ENCODE peak calls at places on chromosomes 3 and 15, in seven cellular contexts. Z is hepatic stellate cell; P is BJ; W is stimulated activated CD4-positive, alpha-beta T cell treated with anti-CD3 and anti-CD28 coated beads, Interleukin-12 subunit alpha, Interleukin-12 subunit beta, amount 100 ng/mL, for 4 hours; O is NCI-H1105; R is NCI-H2081; B is CD8-positive, alpha-beta T cell. D is an unnamed sample.

GRCh38 chr3:112774293-112774926 is 72.3 kb downstream of the CD200R1L start:
- DNase-seq in Z (no peak), P (peak; percentile 31), W (no peak), O (no peak), R (no peak), B (no peak), D (no peak)

GRCh38 chr15:67824900-67825879 is at the start of gene SKOR1:
- DNase-seq in Z (peak; percentile 76), P (no peak), W (no peak), O (no peak), R (no peak), B (no peak), D (no peak)

GRCh38 chr15:36831125-36831914 is 251.9 kb downstream of the CDIN1 start:
- DNase-seq in Z (peak; percentile 30), P (peak; percentile 62), W (no peak), O (no peak), R (no peak), B (no peak), D (no peak)

GRCh38 chr3:72274511-72275295 is 489.8 kb upstream of the PROK2 start:
- DNase-seq in Z (peak; percentile 71), P (peak; percentile 54), W (no peak), O (no peak), R (no peak), B (no peak), D (no peak)

GRCh38 chr3:190034446-190034845 is 86.3 kb downstream of the P3H2 start:
- DNase-seq in Z (no peak), P (no peak), W (no peak), O (no peak), R (no peak), B (no peak), D (no peak)

GRCh38 chr3:30004481-30004880 is 601.9 kb upstream of the TGFBR2 start:
- DNase-seq in Z (no peak), P (peak; percentile 74), W (no peak), O (no peak), R (no peak), B (no peak), D (no peak)

GRCh38 chr3:7959094-7959493 is 542.5 kb upstream of the LMCD1 start:
- DNase-seq in Z (no peak), P (no peak), W (no peak), O (no peak), R (no peak), B (no peak), D (no peak)

GRCh38 chr15:80694624-80695098 is 449 bp upstream of the ABHD17C start:
- DNase-seq in Z (peak; percentile 46), P (no peak), W (peak; percentile 38), O (no peak), R (no peak), B (peak; percentile 57), D (no peak)

GRCh38 chr3:61768284-61769012 is 207.1 kb downstream of the PTPRG start:
- DNase-seq in Z (no peak), P (no peak), W (no peak), O (no peak), R (no peak), B (no peak), D (no peak)

GRCh38 chr3:162538906-162539305 is 1042.3 kb downstream of the OTOL1 start:
- DNase-seq in Z (no peak), P (no peak), W (no peak), O (no peak), R (no peak), B (no peak), D (no peak)

GRCh38 chr3:2655229-2655701 is 454.9 kb downstream of the IL5RA start:
- DNase-seq in Z (no peak), P (no peak), W (no peak), O (no peak), R (no peak), B (no peak), D (no peak)

GRCh38 chr3:153370680-153371079 is 208.7 kb downstream of the RAP2B start:
- DNase-seq in Z (no peak), P (no peak), W (no peak), O (no peak), R (no peak), B (no peak), D (no peak)

GRCh38 chr3:11908981-11909698 is 62.5 kb upstream of the TAMM41 start:
- DNase-seq in Z (no peak), P (no peak), W (no peak), O (no peak), R (no peak), B (no peak), D (no peak)

GRCh38 chr3:106332884-106333283 is 464.1 kb upstream of the CBLB start:
- DNase-seq in Z (no peak), P (no peak), W (peak; percentile 13), O (no peak), R (no peak), B (peak; percentile 51), D (no peak)

GRCh38 chr3:118938183-118938961 is 96.3 kb downstream of the IGSF11 start:
- DNase-seq in Z (no peak), P (no peak), W (no peak), O (no peak), R (no peak), B (no peak), D (no peak)

D was measured in nucleus accumbens.